ENCODE peak calls at places on chromosomes 3 and 15, in six cellular contexts. E, V, D, K, S and A are unnamed samples. For H3K27me3, the result is how much of the 10 kb centered on the place peaks cover.

GRCh38 chr15:49832421-49832980 is 211.7 kb downstream of the DTWD1 start:
- DNase-seq in E (peak), V (peak), D (no peak), K (no peak), S (no peak), A (peak)

GRCh38 chr3:114450008-114450596 is 156.3 kb downstream of the TIGIT start:
- DNase-seq in E (no peak), V (no peak), D (no peak), K (no peak), S (no peak), A (no peak)

GRCh38 chr3:38648024-38648658 is 1.3 kb downstream of the SCN5A start:
- DNase-seq in E (no peak), V (no peak), D (no peak), K (no peak), S (no peak), A (no peak)

GRCh38 chr15:55694652-55695150 is 48.3 kb downstream of the PRTG start:
- DNase-seq in E (no peak), V (no peak), D (no peak), K (no peak), S (no peak), A (no peak)

GRCh38 chr3:59052803-59053411 is 3.1 kb upstream of the CFAP20DC start:
- DNase-seq in E (no peak), V (peak), D (no peak), K (no peak), S (no peak), A (no peak)

GRCh38 chr15:69552057-69552815 is 99.6 kb downstream of the RPLP1 start:
- DNase-seq in E (no peak), V (no peak), D (no peak), K (no peak), S (no peak), A (no peak)

GRCh38 chr3:178393833-178394232 is 142.4 kb upstream of the KCNMB2 start:
- DNase-seq in E (no peak), V (no peak), D (no peak), K (no peak), S (no peak), A (no peak)

GRCh38 chr3:85337895-85338294 is 379.1 kb downstream of the CADM2 start:
- DNase-seq in E (no peak), V (no peak), D (no peak), K (no peak), S (no peak), A (no peak)

GRCh38 chr15:90851114-90851513 is 17.3 kb upstream of the FURIN start:
- DNase-seq in E (no peak), V (no peak), D (no peak), K (no peak), S (no peak), A (no peak)

GRCh38 chr15:29888651-29889050 is 66.4 kb upstream of the TJP1 start:
- DNase-seq in E (no peak), V (no peak), D (no peak), K (no peak), S (no peak), A (no peak)

GRCh38 chr3:38039101-38039898 is at the start of gene DLEC1:
- DNase-seq in E (peak), V (no peak), D (peak), K (peak), S (peak), A (peak)

GRCh38 chr15:86743283-86743903 is 663.7 kb downstream of the AGBL1 start:
- DNase-seq in E (peak), V (peak), D (peak), K (no peak), S (no peak), A (peak)

DNA sequence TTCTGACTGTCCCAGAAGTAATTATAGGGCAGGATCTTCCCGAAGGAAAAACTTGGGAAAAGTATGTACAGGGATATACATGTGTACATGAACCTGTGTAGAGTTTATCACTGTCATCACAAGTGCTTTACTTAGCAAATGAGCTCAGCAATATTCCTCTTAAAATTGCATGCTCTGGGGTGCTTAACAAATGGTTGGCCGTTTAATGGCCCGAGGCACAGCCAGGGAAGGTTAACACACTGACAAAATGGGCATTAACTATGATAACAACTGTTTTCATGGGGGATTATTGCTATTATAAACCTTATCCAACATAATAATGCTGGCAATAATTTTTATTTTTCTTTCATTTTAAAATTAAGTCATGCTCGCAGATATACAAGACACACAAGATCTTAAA is 459.3 kb downstream of the TUSC7 start:
- DNase-seq in E (no peak), V (no peak), D (no peak), K (no peak), S (no peak), A (no peak)
- H3K27me3 ChIP-seq in E (under half), V (under half), D (under half), K (under half), S (under half), A (under half)

GRCh38 chr3:44421280-44421679 is 56.2 kb downstream of the ZNF445 start:
- DNase-seq in E (no peak), V (no peak), D (no peak), K (peak), S (no peak), A (no peak)

GRCh38 chr3:44428910-44429309 is 48.6 kb downstream of the ZNF445 start:
- DNase-seq in E (no peak), V (no peak), D (no peak), K (no peak), S (peak), A (no peak)

GRCh38 chr3:44427683-44428082 is 49.8 kb downstream of the ZNF445 start:
- DNase-seq in E (no peak), V (peak), D (no peak), K (peak), S (peak), A (no peak)

GRCh38 chr3:44420676-44421075 is 56.8 kb downstream of the ZNF445 start:
- DNase-seq in E (no peak), V (no peak), D (no peak), K (no peak), S (no peak), A (no peak)

GRCh38 chr3:44424758-44425157 is 52.7 kb downstream of the ZNF445 start:
- DNase-seq in E (no peak), V (no peak), D (no peak), K (no peak), S (no peak), A (no peak)
- TF ChIP-seq EP300 in E (no peak), V (no peak), D (no peak), K (no peak), S (no peak), A (no peak)

GRCh38 chr15:25950014-25950413 is 86.9 kb upstream of the ATP10A start:
- DNase-seq in E (no peak), V (no peak), D (no peak), K (no peak), S (no peak), A (no peak)

GRCh38 chr15:25943831-25944230 is 80.7 kb upstream of the ATP10A start:
- DNase-seq in E (no peak), V (no peak), D (no peak), K (no peak), S (no peak), A (no peak)

GRCh38 chr15:25946241-25946786 is 83.2 kb upstream of the ATP10A start:
- DNase-seq in E (no peak), V (no peak), D (no peak), K (no peak), S (no peak), A (no peak)

GRCh38 chr15:25944386-25944785 is 81.3 kb upstream of the ATP10A start:
- DNase-seq in E (no peak), V (no peak), D (no peak), K (no peak), S (no peak), A (no peak)

DNA sequence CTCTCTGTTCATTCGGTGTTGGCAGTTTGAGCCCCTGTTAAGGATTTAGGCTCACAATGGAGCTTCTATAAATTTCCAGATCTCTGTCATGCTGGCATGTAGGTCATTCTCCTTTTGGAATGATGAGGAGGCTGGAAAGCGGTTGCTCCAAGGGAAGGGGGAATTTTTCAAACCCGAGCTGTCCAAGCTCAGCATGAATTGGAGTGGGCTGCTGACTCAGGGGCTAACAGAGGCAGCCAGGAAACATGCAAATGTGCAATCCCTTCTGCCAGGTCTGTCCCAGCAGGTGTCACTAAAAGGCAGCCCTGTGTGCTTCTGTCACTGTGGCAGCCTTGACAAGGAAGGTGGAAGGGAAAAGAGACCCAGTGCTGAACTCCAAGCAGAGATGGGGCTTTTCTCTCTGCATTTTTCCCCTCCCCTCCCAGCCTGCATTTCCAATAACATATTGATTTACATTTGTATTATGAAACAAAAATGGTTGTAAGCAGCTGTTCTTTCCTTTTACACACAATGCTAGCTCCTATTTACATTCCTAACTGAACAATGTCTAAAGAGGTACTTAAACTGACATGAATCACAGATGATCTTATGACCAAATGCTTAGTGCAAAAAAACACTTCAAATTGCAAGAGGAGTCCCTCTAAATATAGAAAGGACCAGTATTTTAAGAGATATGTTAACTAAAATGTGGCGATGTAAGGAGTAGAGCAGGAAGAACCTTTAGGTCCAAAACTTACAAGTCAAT is 84.4 kb upstream of the ATP10A start:
- DNase-seq in E (no peak), V (no peak), D (no peak), K (no peak), S (no peak), A (no peak)
- TF ChIP-seq CTCF in E (peak), V (peak), D (no peak), K (no peak), S (no peak), A (no peak)

GRCh38 chr15:45115312-45115820 is 1.2 kb downstream of the DUOXA2 start:
- DNase-seq in E (no peak), V (no peak), D (no peak), K (no peak), S (no peak), A (no peak)
- H3K27me3 ChIP-seq in E (half or more), V (under half), D (under half), K (half or more), S (under half), A (half or more)

DNA sequence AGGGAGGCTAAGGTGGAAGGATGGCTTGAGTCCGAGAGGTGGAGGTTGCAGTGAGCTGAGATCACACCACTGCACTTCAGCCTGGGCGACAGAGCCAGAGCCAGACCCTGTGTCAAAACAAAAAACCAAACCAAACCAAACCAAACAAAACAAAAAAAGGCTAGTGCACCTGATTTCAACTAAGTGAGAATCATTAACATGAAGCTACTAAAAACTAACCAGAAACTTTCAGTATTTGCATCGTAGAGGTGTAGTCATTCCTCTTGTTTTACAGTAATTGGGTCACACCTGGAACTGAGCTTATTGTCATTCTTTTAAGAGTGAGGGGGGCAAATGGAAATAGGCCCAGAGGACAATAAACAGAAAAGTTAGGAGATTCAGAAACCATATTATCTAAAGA is 58.5 kb downstream of the ST6GAL1 start:
- DNase-seq in E (no peak), V (no peak), D (no peak), K (no peak), S (no peak), A (no peak)
- TF ChIP-seq EP300 in E (no peak), V (no peak), D (no peak), K (no peak), S (no peak), A (no peak)